ENCODE peak calls at places on chromosome 17, in nine cellular contexts. One of them, this sample, is unnamed.

GRCh38 chr17:40922239-40922638 is 15.2 kb downstream of the KRT23 start:
- DNase-seq in CD8-positive, alpha-beta T cell: no peak
- DNase-seq in BJ: peak
- DNase-seq in ascending aorta: peak
- DNase-seq in lower leg skin: peak
- DNase-seq in left ventricle myocardium inferior: no peak
- DNase-seq in mammary epithelial cell: peak
- DNase-seq in foreskin fibroblast: peak
- DNase-seq in body of pancreas: peak
- DNase-seq in this sample: peak

GRCh38 chr17:7058831-7059447 is 15.0 kb upstream of the SLC16A11 start:
- DNase-seq in CD8-positive, alpha-beta T cell: no peak
- DNase-seq in BJ: no peak
- DNase-seq in ascending aorta: no peak
- DNase-seq in lower leg skin: no peak
- DNase-seq in left ventricle myocardium inferior: no peak
- DNase-seq in mammary epithelial cell: peak
- DNase-seq in foreskin fibroblast: no peak
- DNase-seq in body of pancreas: no peak
- DNase-seq in this sample: peak

GRCh38 chr17:1904273-1905052 is 74.7 kb downstream of the RPA1 start:
- DNase-seq in CD8-positive, alpha-beta T cell: no peak
- DNase-seq in BJ: no peak
- DNase-seq in ascending aorta: no peak
- DNase-seq in lower leg skin: no peak
- DNase-seq in left ventricle myocardium inferior: no peak
- DNase-seq in mammary epithelial cell: no peak
- DNase-seq in foreskin fibroblast: no peak
- DNase-seq in body of pancreas: no peak
- DNase-seq in this sample: no peak

GRCh38 chr17:17352836-17353624 is 49.9 kb downstream of the NT5M start:
- DNase-seq in CD8-positive, alpha-beta T cell: no peak
- DNase-seq in BJ: no peak
- DNase-seq in ascending aorta: no peak
- DNase-seq in lower leg skin: peak
- DNase-seq in left ventricle myocardium inferior: no peak
- DNase-seq in mammary epithelial cell: no peak
- DNase-seq in foreskin fibroblast: no peak
- DNase-seq in body of pancreas: no peak
- DNase-seq in this sample: no peak

GRCh38 chr17:82039695-82040299 is 2.3 kb upstream of the DCXR start:
- DNase-seq in CD8-positive, alpha-beta T cell: no peak
- DNase-seq in BJ: no peak
- DNase-seq in ascending aorta: no peak
- DNase-seq in lower leg skin: no peak
- DNase-seq in left ventricle myocardium inferior: no peak
- DNase-seq in mammary epithelial cell: no peak
- DNase-seq in foreskin fibroblast: no peak
- DNase-seq in body of pancreas: no peak
- DNase-seq in this sample: no peak

GRCh38 chr17:75011788-75012319 is 616 bp upstream of the MRPL58 start:
- DNase-seq in CD8-positive, alpha-beta T cell: no peak
- DNase-seq in BJ: no peak
- DNase-seq in ascending aorta: peak
- DNase-seq in lower leg skin: peak
- DNase-seq in left ventricle myocardium inferior: peak
- DNase-seq in mammary epithelial cell: no peak
- DNase-seq in foreskin fibroblast: peak
- DNase-seq in body of pancreas: peak
- DNase-seq in this sample: peak

GRCh38 chr17:1467898-1468492 is 12.0 kb upstream of the CRK start:
- DNase-seq in CD8-positive, alpha-beta T cell: no peak
- DNase-seq in BJ: no peak
- DNase-seq in ascending aorta: peak
- DNase-seq in lower leg skin: no peak
- DNase-seq in left ventricle myocardium inferior: no peak
- DNase-seq in mammary epithelial cell: no peak
- DNase-seq in foreskin fibroblast: no peak
- DNase-seq in body of pancreas: peak
- DNase-seq in this sample: no peak

GRCh38 chr17:17439971-17440843 is 36.6 kb upstream of the MED9 start:
- DNase-seq in CD8-positive, alpha-beta T cell: peak
- DNase-seq in BJ: no peak
- DNase-seq in ascending aorta: no peak
- DNase-seq in lower leg skin: peak
- DNase-seq in left ventricle myocardium inferior: peak
- DNase-seq in mammary epithelial cell: peak
- DNase-seq in foreskin fibroblast: no peak
- DNase-seq in body of pancreas: peak
- DNase-seq in this sample: peak

GRCh38 chr17:64244165-64244564 is 18.9 kb downstream of the TEX2 start:
- DNase-seq in CD8-positive, alpha-beta T cell: no peak
- DNase-seq in BJ: no peak
- DNase-seq in ascending aorta: no peak
- DNase-seq in lower leg skin: no peak
- DNase-seq in left ventricle myocardium inferior: no peak
- DNase-seq in mammary epithelial cell: no peak
- DNase-seq in foreskin fibroblast: no peak
- DNase-seq in body of pancreas: no peak
- DNase-seq in this sample: no peak

GRCh38 chr17:74566132-74566753 is 1.1 kb downstream of the CD300H start:
- DNase-seq in CD8-positive, alpha-beta T cell: no peak
- DNase-seq in BJ: no peak
- DNase-seq in ascending aorta: no peak
- DNase-seq in lower leg skin: no peak
- DNase-seq in left ventricle myocardium inferior: no peak
- DNase-seq in mammary epithelial cell: peak
- DNase-seq in foreskin fibroblast: no peak
- DNase-seq in body of pancreas: peak
- DNase-seq in this sample: no peak

GRCh38 chr17:2511138-2511461 is 588 bp downstream of the METTL16 start:
- DNase-seq in CD8-positive, alpha-beta T cell: no peak
- DNase-seq in BJ: no peak
- DNase-seq in ascending aorta: no peak
- DNase-seq in lower leg skin: no peak
- DNase-seq in left ventricle myocardium inferior: no peak
- DNase-seq in mammary epithelial cell: no peak
- DNase-seq in foreskin fibroblast: no peak
- DNase-seq in body of pancreas: no peak
- DNase-seq in this sample: no peak

GRCh38 chr17:48587276-48588073 is 2.6 kb downstream of the HOXB3 start:
- DNase-seq in CD8-positive, alpha-beta T cell: no peak
- DNase-seq in BJ: no peak
- DNase-seq in ascending aorta: no peak
- DNase-seq in lower leg skin: no peak
- DNase-seq in left ventricle myocardium inferior: no peak
- DNase-seq in mammary epithelial cell: no peak
- DNase-seq in foreskin fibroblast: no peak
- DNase-seq in body of pancreas: no peak
- DNase-seq in this sample: no peak

GRCh38 chr17:48583708-48584582 is 5.8 kb upstream of the HOXB4 start:
- DNase-seq in CD8-positive, alpha-beta T cell: no peak
- DNase-seq in BJ: no peak
- DNase-seq in ascending aorta: no peak
- DNase-seq in lower leg skin: no peak
- DNase-seq in left ventricle myocardium inferior: no peak
- DNase-seq in mammary epithelial cell: no peak
- DNase-seq in foreskin fibroblast: no peak
- DNase-seq in body of pancreas: no peak
- DNase-seq in this sample: no peak

GRCh38 chr17:48588074-48588415 is 2.0 kb downstream of the HOXB3 start:
- DNase-seq in CD8-positive, alpha-beta T cell: no peak
- DNase-seq in BJ: no peak
- DNase-seq in ascending aorta: no peak
- DNase-seq in lower leg skin: no peak
- DNase-seq in left ventricle myocardium inferior: no peak
- DNase-seq in mammary epithelial cell: no peak
- DNase-seq in foreskin fibroblast: no peak
- DNase-seq in body of pancreas: no peak
- DNase-seq in this sample: no peak

GRCh38 chr17:48588519-48588918 is 1.5 kb downstream of the HOXB3 start:
- DNase-seq in CD8-positive, alpha-beta T cell: no peak
- DNase-seq in BJ: no peak
- DNase-seq in ascending aorta: no peak
- DNase-seq in lower leg skin: no peak
- DNase-seq in left ventricle myocardium inferior: no peak
- DNase-seq in mammary epithelial cell: no peak
- DNase-seq in foreskin fibroblast: no peak
- DNase-seq in body of pancreas: no peak
- DNase-seq in this sample: no peak

GRCh38 chr17:48586355-48586924 is 3.6 kb downstream of the HOXB3 start:
- DNase-seq in CD8-positive, alpha-beta T cell: no peak
- DNase-seq in BJ: no peak
- DNase-seq in ascending aorta: no peak
- DNase-seq in lower leg skin: no peak
- DNase-seq in left ventricle myocardium inferior: no peak
- DNase-seq in mammary epithelial cell: no peak
- DNase-seq in foreskin fibroblast: no peak
- DNase-seq in body of pancreas: no peak
- DNase-seq in this sample: no peak
- H3K4me3 ChIP-seq in CD8-positive, alpha-beta T cell: peak
- H3K4me3 ChIP-seq in BJ: no peak
- H3K4me3 ChIP-seq in ascending aorta: peak
- H3K4me3 ChIP-seq in lower leg skin: no peak
- H3K4me3 ChIP-seq in left ventricle myocardium inferior: peak
- H3K4me3 ChIP-seq in mammary epithelial cell: peak
- H3K4me3 ChIP-seq in foreskin fibroblast: peak
- H3K4me3 ChIP-seq in body of pancreas: no peak
- H3K4me3 ChIP-seq in this sample: no peak

GRCh38 chr17:76736349-76737081 is 616 bp downstream of the SRSF2 start:
- DNase-seq in CD8-positive, alpha-beta T cell: peak
- DNase-seq in BJ: no peak
- DNase-seq in ascending aorta: peak
- DNase-seq in lower leg skin: peak
- DNase-seq in left ventricle myocardium inferior: peak
- DNase-seq in mammary epithelial cell: peak
- DNase-seq in foreskin fibroblast: peak
- DNase-seq in body of pancreas: peak
- DNase-seq in this sample: peak

GRCh38 chr17:76738468-76738850 is 540 bp downstream of the MFSD11 start:
- DNase-seq in CD8-positive, alpha-beta T cell: no peak
- DNase-seq in BJ: no peak
- DNase-seq in ascending aorta: no peak
- DNase-seq in lower leg skin: no peak
- DNase-seq in left ventricle myocardium inferior: no peak
- DNase-seq in mammary epithelial cell: no peak
- DNase-seq in foreskin fibroblast: no peak
- DNase-seq in body of pancreas: no peak
- DNase-seq in this sample: no peak

GRCh38 chr17:76735586-76736348 is 1.4 kb downstream of the SRSF2 start:
- DNase-seq in CD8-positive, alpha-beta T cell: no peak
- DNase-seq in BJ: no peak
- DNase-seq in ascending aorta: no peak
- DNase-seq in lower leg skin: no peak
- DNase-seq in left ventricle myocardium inferior: no peak
- DNase-seq in mammary epithelial cell: no peak
- DNase-seq in foreskin fibroblast: no peak
- DNase-seq in body of pancreas: no peak
- DNase-seq in this sample: no peak

GRCh38 chr17:76737676-76738467 is at the start of gene MFSD11:
- DNase-seq in CD8-positive, alpha-beta T cell: peak
- DNase-seq in BJ: peak
- DNase-seq in ascending aorta: peak
- DNase-seq in lower leg skin: peak
- DNase-seq in left ventricle myocardium inferior: peak
- DNase-seq in mammary epithelial cell: peak
- DNase-seq in foreskin fibroblast: peak
- DNase-seq in body of pancreas: peak
- DNase-seq in this sample: peak

DNA sequence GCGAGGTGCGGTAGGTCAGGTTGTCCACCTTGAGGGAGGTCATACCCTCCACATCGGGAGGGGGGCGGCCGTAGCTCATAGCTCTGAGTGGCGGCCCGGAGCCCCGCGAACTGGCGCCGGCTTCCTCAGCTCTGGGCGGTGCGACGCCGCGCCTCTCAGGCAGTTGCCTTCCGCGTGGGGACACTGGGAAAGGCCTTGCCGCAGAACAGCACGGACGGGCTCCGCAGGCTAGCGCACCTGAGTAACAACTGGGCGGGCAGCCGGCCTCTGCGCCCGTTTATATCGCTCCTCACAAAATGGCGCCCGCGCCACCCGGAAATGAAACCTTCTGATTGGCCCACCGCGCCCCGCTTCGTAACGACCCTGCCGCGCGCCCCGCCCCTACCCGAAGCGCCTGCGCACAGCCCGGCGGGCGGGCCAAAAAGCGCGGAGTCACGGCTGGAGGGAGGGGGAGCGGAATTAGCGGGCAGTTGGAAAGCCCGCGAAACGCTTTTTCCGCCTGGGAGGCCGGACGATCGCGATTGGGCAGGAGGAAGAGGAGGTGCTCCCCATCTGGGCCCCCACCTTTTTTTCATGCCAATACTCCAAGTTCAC is at the start of gene SRSF2:
- DNase-seq in CD8-positive, alpha-beta T cell: peak
- DNase-seq in BJ: peak
- DNase-seq in ascending aorta: peak
- DNase-seq in lower leg skin: peak
- DNase-seq in left ventricle myocardium inferior: peak
- DNase-seq in mammary epithelial cell: peak
- DNase-seq in foreskin fibroblast: peak
- DNase-seq in body of pancreas: peak
- DNase-seq in this sample: peak
- TF ChIP-seq CTCF in CD8-positive, alpha-beta T cell: no peak
- TF ChIP-seq CTCF in BJ: no peak
- TF ChIP-seq CTCF in ascending aorta: no peak
- TF ChIP-seq CTCF in lower leg skin: no peak
- TF ChIP-seq CTCF in left ventricle myocardium inferior: no peak
- TF ChIP-seq CTCF in mammary epithelial cell: no peak
- TF ChIP-seq CTCF in foreskin fibroblast: no peak
- TF ChIP-seq CTCF in body of pancreas: no peak
- TF ChIP-seq CTCF in this sample: no peak

DNA sequence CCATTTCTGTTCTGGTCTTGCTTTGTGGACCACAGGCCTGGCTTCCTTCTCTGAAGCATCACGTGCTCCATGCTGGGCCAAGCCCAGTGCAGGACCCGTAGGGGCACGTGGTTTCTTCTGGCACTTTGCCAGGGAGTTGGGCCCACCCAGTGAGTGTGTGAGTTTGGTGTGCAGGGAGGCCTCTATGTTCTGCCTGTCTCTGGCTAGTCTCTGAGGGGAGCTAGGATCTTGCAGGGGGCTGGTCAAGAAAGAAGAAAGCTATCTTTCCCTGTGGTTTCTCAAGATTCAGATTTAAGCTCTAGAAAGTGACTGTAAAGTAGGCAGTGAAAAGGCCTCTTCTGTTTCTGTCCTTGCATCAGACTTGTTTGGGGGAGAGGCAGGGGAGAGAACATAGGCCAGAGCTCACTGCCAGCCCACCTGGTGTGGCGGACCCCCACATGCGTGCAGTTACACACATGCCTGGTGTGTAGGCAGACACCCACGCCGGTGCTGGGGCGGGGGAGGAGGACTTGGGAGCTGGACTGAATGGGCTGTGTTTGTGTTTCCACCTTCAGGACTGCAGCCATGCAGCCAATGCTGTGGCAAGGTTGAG is 11.8 kb downstream of the LASP1 start:
- DNase-seq in CD8-positive, alpha-beta T cell: no peak
- DNase-seq in BJ: no peak
- DNase-seq in ascending aorta: no peak
- DNase-seq in lower leg skin: peak
- DNase-seq in left ventricle myocardium inferior: peak
- DNase-seq in mammary epithelial cell: no peak
- DNase-seq in foreskin fibroblast: no peak
- DNase-seq in body of pancreas: no peak
- DNase-seq in this sample: no peak
- H3K4me3 ChIP-seq in CD8-positive, alpha-beta T cell: no peak
- H3K4me3 ChIP-seq in BJ: no peak
- H3K4me3 ChIP-seq in ascending aorta: peak
- H3K4me3 ChIP-seq in lower leg skin: no peak
- H3K4me3 ChIP-seq in left ventricle myocardium inferior: peak
- H3K4me3 ChIP-seq in mammary epithelial cell: no peak
- H3K4me3 ChIP-seq in foreskin fibroblast: no peak
- H3K4me3 ChIP-seq in body of pancreas: no peak
- H3K4me3 ChIP-seq in this sample: no peak

GRCh38 chr17:21129023-21129681 is 2.4 kb downstream of the DHRS7B start:
- DNase-seq in CD8-positive, alpha-beta T cell: no peak
- DNase-seq in BJ: no peak
- DNase-seq in ascending aorta: no peak
- DNase-seq in lower leg skin: no peak
- DNase-seq in left ventricle myocardium inferior: no peak
- DNase-seq in mammary epithelial cell: no peak
- DNase-seq in foreskin fibroblast: peak
- DNase-seq in body of pancreas: peak
- DNase-seq in this sample: peak
- TF ChIP-seq CTCF in CD8-positive, alpha-beta T cell: no peak
- TF ChIP-seq CTCF in BJ: peak
- TF ChIP-seq CTCF in ascending aorta: peak
- TF ChIP-seq CTCF in lower leg skin: no peak
- TF ChIP-seq CTCF in left ventricle myocardium inferior: peak
- TF ChIP-seq CTCF in mammary epithelial cell: peak
- TF ChIP-seq CTCF in foreskin fibroblast: peak
- TF ChIP-seq CTCF in body of pancreas: peak
- TF ChIP-seq CTCF in this sample: peak

This sample was measured in epithelial cell of esophagus.